ENCODE peak calls at places on chromosome 21, in six cellular contexts. F is A549, D is GM12878, Z is K562, O is HepG2, Q is endothelial cell of umbilical vein. X is an unnamed sample.

GRCh38 chr21:33109574-33110339 is 39.8 kb downstream of the OLIG1 start:
- DNase-seq in F (no peak), D (no peak), Z (peak; percentile 22), O (no peak), Q (no peak), X (peak; percentile 93)

GRCh38 chr21:18155508-18156193 is 89.0 kb upstream of the CHODL start:
- DNase-seq in F (no peak), D (no peak), Z (no peak), O (no peak), Q (peak; percentile 90), X (no peak)

GRCh38 chr21:32457360-32457840 is 44.9 kb downstream of the EVA1C start:
- DNase-seq in F (peak; percentile 74), D (no peak), Z (peak; percentile 65), O (peak; percentile 41), Q (peak; percentile 61), X (no peak)

GRCh38 chr21:25296239-25296638 is 311.0 kb downstream of the MRPL39 start:
- DNase-seq in F (no peak), D (no peak), Z (no peak), O (no peak), Q (no peak), X (no peak)

GRCh38 chr21:34545079-34545884 is 33.3 kb upstream of the KCNE1 start:
- DNase-seq in F (peak; percentile 31), D (peak; percentile 86), Z (no peak), O (peak; percentile 62), Q (peak; percentile 39), X (peak; percentile 87)

GRCh38 chr21:42043201-42043895 is 27.8 kb upstream of the UMODL1 start:
- DNase-seq in F (no peak), D (no peak), Z (no peak), O (no peak), Q (no peak), X (no peak)

GRCh38 chr21:32705139-32705538 is 22.7 kb downstream of the SYNJ1 start:
- DNase-seq in F (no peak), D (no peak), Z (no peak), O (no peak), Q (no peak), X (no peak)

GRCh38 chr21:14097881-14098499 is 112.8 kb downstream of the LIPI start:
- DNase-seq in F (no peak), D (no peak), Z (no peak), O (no peak), Q (no peak), X (no peak)

GRCh38 chr21:41699311-41699710 is 67.5 kb downstream of the RIPK4 start:
- DNase-seq in F (no peak), D (no peak), Z (no peak), O (no peak), Q (no peak), X (no peak)

GRCh38 chr21:34351786-34352241 is 12.0 kb upstream of the KCNE2 start:
- DNase-seq in F (peak; percentile 34), D (peak; percentile 28), Z (peak; percentile 59), O (peak; percentile 80), Q (peak; percentile 39), X (peak; percentile 69)

GRCh38 chr21:25133939-25134338 is 473.3 kb downstream of the MRPL39 start:
- DNase-seq in F (no peak), D (no peak), Z (no peak), O (no peak), Q (no peak), X (no peak)

GRCh38 chr21:36155603-36156338 is 853 bp upstream of the DOP1B start:
- DNase-seq in F (no peak), D (no peak), Z (no peak), O (no peak), Q (no peak), X (no peak)

GRCh38 chr21:17781524-17781923 is 37.6 kb downstream of the C21orf91 start:
- DNase-seq in F (no peak), D (no peak), Z (no peak), O (no peak), Q (no peak), X (no peak)

GRCh38 chr21:34693192-34693810 is 24.5 kb downstream of the CLIC6 start:
- DNase-seq in F (peak; percentile 48), D (no peak), Z (peak; percentile 75), O (peak; percentile 55), Q (peak; percentile 57), X (peak; percentile 71)

GRCh38 chr21:41907496-41908258 is 28.5 kb upstream of the PRDM15 start:
- DNase-seq in F (no peak), D (no peak), Z (no peak), O (no peak), Q (no peak), X (no peak)

GRCh38 chr21:41112740-41113692 is 54.9 kb upstream of the BACE2 start:
- DNase-seq in F (no peak), D (no peak), Z (no peak), O (no peak), Q (no peak), X (peak; percentile 28)

GRCh38 chr21:45407629-45408247 is 2.8 kb downstream of the COL18A1 start:
- DNase-seq in F (no peak), D (no peak), Z (no peak), O (no peak), Q (no peak), X (no peak)
- TF ChIP-seq CTCF in F (no peak), D (no peak), Z (no peak), O (no peak), Q (no peak), X (no peak)

GRCh38 chr21:16285646-16286223 is 556.0 kb downstream of the USP25 start:
- DNase-seq in F (no peak), D (no peak), Z (no peak), O (no peak), Q (no peak), X (no peak)
- TF ChIP-seq MYC in F (no peak), D (no peak), Z (no peak), O (no peak), Q (no peak), X (no peak)

GRCh38 chr21:37532868-37533780 is 166.6 kb downstream of the DYRK1A start:
- DNase-seq in F (peak; percentile 35), D (no peak), Z (peak; percentile 58), O (no peak), Q (no peak), X (peak; percentile 78)
- TF ChIP-seq CTCF in F (no peak), D (no peak), Z (peak; percentile 55), O (no peak), Q (no peak), X (no peak)

DNA sequence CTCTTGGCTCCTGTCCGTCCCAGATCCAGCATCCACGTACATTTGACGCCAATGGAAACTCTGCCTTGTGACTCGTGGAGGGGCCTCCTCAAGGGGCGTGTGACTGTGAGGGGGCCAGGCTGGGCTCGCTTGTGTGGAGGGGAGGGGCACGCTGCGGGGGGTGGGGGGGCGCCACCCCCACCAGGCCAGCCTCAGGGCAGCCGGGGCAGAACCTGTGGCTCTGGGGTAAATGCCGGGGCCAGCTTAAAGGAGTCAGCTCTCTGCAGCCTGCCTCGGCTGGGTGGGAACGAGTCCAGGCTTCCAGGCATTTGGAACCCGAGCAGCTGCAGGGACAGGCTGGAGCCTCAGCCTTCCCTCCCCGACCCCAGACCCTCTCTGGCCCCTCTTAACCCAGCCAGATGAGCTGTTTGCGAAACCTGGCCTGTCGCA is 94.0 kb downstream of the SIK1 start:
- DNase-seq in F (peak; percentile 84), D (no peak), Z (no peak), O (no peak), Q (no peak), X (no peak)
- TF ChIP-seq MYC in F (no peak), D (no peak), Z (no peak), O (no peak), Q (no peak), X (no peak)

GRCh38 chr21:39087976-39088370 is 95.3 kb downstream of the PSMG1 start:
- DNase-seq in F (no peak), D (no peak), Z (no peak), O (no peak), Q (no peak), X (no peak)

GRCh38 chr21:39085843-39086415 is 97.3 kb downstream of the PSMG1 start:
- DNase-seq in F (no peak), D (no peak), Z (no peak), O (no peak), Q (no peak), X (no peak)

GRCh38 chr21:39087238-39087975 is 95.8 kb downstream of the PSMG1 start:
- DNase-seq in F (no peak), D (no peak), Z (no peak), O (no peak), Q (no peak), X (no peak)

GRCh38 chr21:39086547-39086946 is 96.7 kb downstream of the PSMG1 start:
- DNase-seq in F (no peak), D (no peak), Z (no peak), O (no peak), Q (no peak), X (no peak)

DNA sequence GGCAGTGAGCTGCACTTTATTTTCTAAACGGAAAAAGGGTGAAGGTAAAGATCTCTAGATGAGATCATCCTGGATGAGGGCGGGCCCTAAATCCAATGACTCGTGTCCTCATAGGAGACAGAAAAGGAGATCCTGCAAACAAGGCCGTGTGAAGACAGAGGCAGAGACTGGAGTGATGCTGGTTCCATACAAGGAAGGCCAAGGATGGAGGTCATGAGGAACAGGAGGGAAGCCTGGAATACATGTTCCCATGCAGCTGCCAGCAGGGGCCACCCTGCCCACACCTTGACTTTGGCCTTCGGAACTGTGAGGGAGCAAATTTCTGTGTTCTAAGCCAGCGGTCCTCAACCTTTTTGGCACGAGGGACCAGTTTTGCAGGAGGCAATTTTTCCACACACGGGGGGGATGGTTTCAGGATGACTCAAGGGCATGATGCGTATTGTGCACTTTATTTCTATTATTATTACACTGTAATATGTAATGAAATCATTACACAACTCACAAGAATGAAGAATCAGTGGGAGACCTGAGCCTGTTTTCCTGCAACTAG is 94.3 kb downstream of the PSMG1 start:
- DNase-seq in F (peak; percentile 24), D (no peak), Z (peak; percentile 29), O (peak; percentile 50), Q (peak; percentile 58), X (no peak)
- TF ChIP-seq CTCF in F (no peak), D (peak; percentile 1), Z (peak; percentile 68), O (peak; percentile 80), Q (no peak), X (no peak)

DNA sequence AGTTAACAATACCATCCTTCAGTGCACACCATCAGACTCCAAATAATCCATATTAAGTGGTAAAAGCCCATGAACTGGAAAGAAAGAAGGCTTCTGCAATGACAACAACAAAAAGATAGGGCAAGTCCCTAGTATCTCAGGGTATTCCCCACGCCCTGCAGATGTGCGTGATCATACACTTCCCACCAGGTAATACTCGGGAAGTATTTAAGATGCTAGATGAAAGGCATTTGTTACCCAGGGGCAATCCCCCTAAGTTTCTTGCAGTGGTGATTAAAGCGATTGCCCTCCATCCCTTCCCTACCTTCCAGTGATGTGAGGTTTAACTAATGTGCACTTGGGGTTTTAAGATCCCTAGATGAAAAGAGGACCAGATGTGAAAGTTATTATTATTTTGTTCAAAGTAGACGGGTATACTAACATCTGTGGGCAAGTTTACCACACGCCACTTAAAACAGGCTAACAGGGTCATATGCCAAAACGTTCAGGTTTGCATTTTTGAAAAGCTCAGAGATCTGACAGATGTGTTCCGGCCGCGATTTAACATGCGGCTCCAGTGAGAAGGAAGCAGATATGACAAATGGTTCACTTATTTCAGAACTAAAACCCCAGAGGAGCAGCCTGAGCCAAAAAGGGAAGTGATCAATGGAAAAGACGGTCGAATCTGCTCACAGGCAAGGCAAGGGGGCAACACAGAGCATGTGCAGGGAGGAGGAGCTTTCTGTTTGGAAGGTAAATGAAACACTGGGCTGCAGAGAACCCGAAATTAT is 17.4 kb downstream of the TIAM1 start:
- DNase-seq in F (no peak), D (peak; percentile 95), Z (no peak), O (no peak), Q (no peak), X (peak; percentile 64)
- TF ChIP-seq MYC in F (no peak), D (no peak), Z (no peak), O (no peak), Q (no peak), X (no peak)